ENCODE peak calls at places on chromosomes 11 and 22, in ten cellular contexts. H, I, N, D, P, V, K, Q, B and T are unnamed samples.

GRCh38 chr11:67240575-67241389 is 25.5 kb upstream of the GRK2 start:
- DNase-seq in H (peak; percentile 71), I (peak; percentile 70), N (peak; percentile 68), D (peak; percentile 88), P (no peak), V (no peak), K (peak; percentile 38), Q (no peak), B (peak; percentile 33), T (peak; percentile 15)

GRCh38 chr11:31974737-31975136 is 116.1 kb upstream of the RCN1 start:
- DNase-seq in H (no peak), I (no peak), N (no peak), D (peak; percentile 93), P (no peak), V (no peak), K (no peak), Q (no peak), B (no peak), T (no peak)

GRCh38 chr11:27161071-27161470 is 120.5 kb downstream of the BBOX1 start:
- DNase-seq in H (no peak), I (no peak), N (no peak), D (no peak), P (no peak), V (no peak), K (no peak), Q (no peak), B (no peak), T (no peak)

GRCh38 chr11:12496181-12497025 is 119.0 kb downstream of the PARVA start:
- DNase-seq in H (no peak), I (peak; percentile 27), N (peak; percentile 43), D (no peak), P (no peak), V (no peak), K (no peak), Q (no peak), B (no peak), T (no peak)

GRCh38 chr11:40384991-40385390 is 1074.5 kb downstream of the LRRC4C start:
- DNase-seq in H (no peak), I (no peak), N (no peak), D (no peak), P (no peak), V (no peak), K (no peak), Q (no peak), B (no peak), T (no peak)

GRCh38 chr11:76380161-76380976 is 563 bp downstream of the THAP12 start:
- DNase-seq in H (peak; percentile 57), I (peak; percentile 50), N (no peak), D (peak; percentile 57), P (peak; percentile 14), V (no peak), K (no peak), Q (no peak), B (no peak), T (no peak)

GRCh38 chr11:4211991-4212390 is 117.4 kb downstream of the RRM1 start:
- DNase-seq in H (no peak), I (peak; percentile 65), N (peak; percentile 58), D (no peak), P (no peak), V (no peak), K (no peak), Q (no peak), B (no peak), T (no peak)

GRCh38 chr22:41367039-41367679 is 14.6 kb upstream of the TEF start:
- DNase-seq in H (peak; percentile 98), I (peak; percentile 58), N (peak; percentile 70), D (peak; percentile 86), P (peak; percentile 16), V (peak; percentile 98), K (peak; percentile 96), Q (peak; percentile 89), B (peak; percentile 95), T (peak; percentile 95)

GRCh38 chr11:110311783-110312578 is 15.6 kb upstream of the RDX start:
- DNase-seq in H (no peak), I (no peak), N (no peak), D (no peak), P (no peak), V (no peak), K (no peak), Q (no peak), B (no peak), T (no peak)

GRCh38 chr11:96324912-96325311 is 18.1 kb downstream of the MAML2 start:
- DNase-seq in H (no peak), I (no peak), N (no peak), D (peak; percentile 29), P (no peak), V (no peak), K (no peak), Q (no peak), B (no peak), T (no peak)

GRCh38 chr11:45105233-45105992 is 41.0 kb upstream of the PRDM11 start:
- DNase-seq in H (peak; percentile 52), I (peak; percentile 93), N (peak; percentile 94), D (peak; percentile 64), P (peak; percentile 80), V (peak; percentile 92), K (peak; percentile 58), Q (peak; percentile 87), B (peak; percentile 92), T (peak; percentile 85)

GRCh38 chr11:120511116-120511803 is at the start of gene GRIK4:
- DNase-seq in H (peak; percentile 66), I (peak; percentile 93), N (peak; percentile 94), D (peak; percentile 35), P (peak; percentile 95), V (no peak), K (peak; percentile 73), Q (peak; percentile 79), B (peak; percentile 89), T (peak; percentile 92)

GRCh38 chr22:19892249-19892879 is 37.7 kb upstream of the GNB1L start:
- DNase-seq in H (no peak), I (no peak), N (peak; percentile 65), D (no peak), P (no peak), V (no peak), K (no peak), Q (no peak), B (no peak), T (peak; percentile 40)

GRCh38 chr11:65400295-65401072 is 14.0 kb downstream of the FRMD8 start:
- DNase-seq in H (no peak), I (no peak), N (no peak), D (no peak), P (no peak), V (no peak), K (no peak), Q (no peak), B (no peak), T (no peak)

GRCh38 chr22:25223269-25223850 is 3.9 kb downstream of the CRYBB2 start:
- DNase-seq in H (no peak), I (no peak), N (peak; percentile 80), D (no peak), P (no peak), V (no peak), K (no peak), Q (no peak), B (peak; percentile 29), T (no peak)

GRCh38 chr11:40434941-40435340 is 1024.5 kb downstream of the LRRC4C start:
- DNase-seq in H (no peak), I (no peak), N (no peak), D (no peak), P (no peak), V (no peak), K (no peak), Q (no peak), B (no peak), T (no peak)

GRCh38 chr22:41919357-41920224 is 4.7 kb upstream of the SHISA8 start:
- DNase-seq in H (peak; percentile 45), I (peak; percentile 97), N (peak; percentile 53), D (no peak), P (peak; percentile 64), V (no peak), K (no peak), Q (no peak), B (peak; percentile 53), T (no peak)

GRCh38 chr11:71301858-71302533 is 49.6 kb upstream of the SHANK2 start:
- DNase-seq in H (no peak), I (no peak), N (no peak), D (no peak), P (no peak), V (peak; percentile 90), K (no peak), Q (no peak), B (no peak), T (no peak)

GRCh38 chr22:44202261-44202789 is 21.6 kb downstream of the PARVG start:
- DNase-seq in H (no peak), I (no peak), N (no peak), D (no peak), P (no peak), V (no peak), K (no peak), Q (no peak), B (no peak), T (no peak)

GRCh38 chr22:25726241-25726640 is 15.7 kb upstream of the MYO18B start:
- DNase-seq in H (no peak), I (no peak), N (no peak), D (no peak), P (no peak), V (no peak), K (no peak), Q (no peak), B (no peak), T (no peak)

GRCh38 chr22:37193629-37194191 is 5.7 kb upstream of the C1QTNF6 start:
- DNase-seq in H (no peak), I (no peak), N (no peak), D (no peak), P (no peak), V (no peak), K (no peak), Q (no peak), B (no peak), T (no peak)

GRCh38 chr11:45025716-45026492 is 75.2 kb upstream of the TP53I11 start:
- DNase-seq in H (peak; percentile 37), I (peak; percentile 38), N (no peak), D (no peak), P (no peak), V (no peak), K (peak; percentile 26), Q (peak; percentile 23), B (no peak), T (no peak)

GRCh38 chr11:39724404-39724803 is 1735.0 kb downstream of the LRRC4C start:
- DNase-seq in H (no peak), I (peak; percentile 9), N (no peak), D (peak; percentile 1), P (no peak), V (no peak), K (no peak), Q (no peak), B (no peak), T (no peak)

GRCh38 chr11:9264381-9265210 is 554 bp downstream of the DENND5A start:
- DNase-seq in H (peak; percentile 57), I (peak; percentile 44), N (peak; percentile 18), D (peak; percentile 91), P (peak; percentile 35), V (peak; percentile 92), K (peak; percentile 32), Q (no peak), B (peak; percentile 22), T (no peak)

GRCh38 chr22:23754220-23754919 is at the start of gene VPREB3:
- DNase-seq in H (no peak), I (peak; percentile 41), N (no peak), D (no peak), P (no peak), V (no peak), K (no peak), Q (no peak), B (no peak), T (no peak)

GRCh38 chr22:46366327-46366731 is 30.8 kb downstream of the TRMU start:
- DNase-seq in H (no peak), I (no peak), N (no peak), D (no peak), P (no peak), V (no peak), K (no peak), Q (no peak), B (no peak), T (no peak)

GRCh38 chr22:39356464-39356863 is 6.7 kb downstream of the SYNGR1 start:
- DNase-seq in H (no peak), I (no peak), N (no peak), D (no peak), P (no peak), V (no peak), K (no peak), Q (no peak), B (peak; percentile 80), T (peak; percentile 2)

GRCh38 chr11:77602385-77603105 is 12.8 kb downstream of the AQP11 start:
- DNase-seq in H (no peak), I (no peak), N (no peak), D (peak; percentile 88), P (no peak), V (no peak), K (no peak), Q (no peak), B (no peak), T (no peak)